ENCODE peak calls at places on chromosomes 4 and X, in seven cellular contexts. One of them, this sample, is unnamed.

GRCh38 chrX:116417214-116417613 is 19.2 kb upstream of the SLC6A14 start:
- DNase-seq in activated CD4-positive, alpha-beta memory T cell treated with anti-CD3 and anti-CD28 coated beads for 36 hours: no peak
- DNase-seq in fibroblast of the aortic adventitia: no peak
- DNase-seq in activated T-cell treated with anti-CD3 and anti-CD28 coated beads, Interleukin-2, amount 50 U/mL, for 24 hours: no peak
- DNase-seq in HS-27A: no peak
- DNase-seq in stimulated activated CD8-positive, alpha-beta memory T cell treated with anti-CD3 and anti-CD28 coated beads, Interleukin-4, amount 100 ng/mL, for 4 hours: no peak
- DNase-seq in RPMI7951: no peak
- DNase-seq in this sample: no peak

GRCh38 chr4:156594619-156595018 is 377.0 kb downstream of the PDGFC start:
- DNase-seq in activated T-cell treated with anti-CD3 and anti-CD28 coated beads, Interleukin-2, amount 50 U/mL, for 24 hours: no peak
- DNase-seq in HS-27A: no peak
- DNase-seq in activated CD4-positive, alpha-beta memory T cell treated with anti-CD3 and anti-CD28 coated beads for 36 hours: no peak
- DNase-seq in fibroblast of the aortic adventitia: peak
- DNase-seq in RPMI7951: no peak
- DNase-seq in stimulated activated CD8-positive, alpha-beta memory T cell treated with anti-CD3 and anti-CD28 coated beads, Interleukin-4, amount 100 ng/mL, for 4 hours: no peak
- DNase-seq in this sample: no peak

GRCh38 chr4:32485976-32486375 is 1765.8 kb downstream of the PCDH7 start:
- DNase-seq in activated T-cell treated with anti-CD3 and anti-CD28 coated beads, Interleukin-2, amount 50 U/mL, for 24 hours: no peak
- DNase-seq in stimulated activated CD8-positive, alpha-beta memory T cell treated with anti-CD3 and anti-CD28 coated beads, Interleukin-4, amount 100 ng/mL, for 4 hours: no peak
- DNase-seq in RPMI7951: no peak
- DNase-seq in HS-27A: no peak
- DNase-seq in fibroblast of the aortic adventitia: no peak
- DNase-seq in activated CD4-positive, alpha-beta memory T cell treated with anti-CD3 and anti-CD28 coated beads for 36 hours: no peak
- DNase-seq in this sample: no peak

GRCh38 chr4:176654565-176655216 is 138.0 kb downstream of the VEGFC start:
- DNase-seq in fibroblast of the aortic adventitia: no peak
- DNase-seq in activated CD4-positive, alpha-beta memory T cell treated with anti-CD3 and anti-CD28 coated beads for 36 hours: no peak
- DNase-seq in RPMI7951: no peak
- DNase-seq in stimulated activated CD8-positive, alpha-beta memory T cell treated with anti-CD3 and anti-CD28 coated beads, Interleukin-4, amount 100 ng/mL, for 4 hours: no peak
- DNase-seq in HS-27A: no peak
- DNase-seq in activated T-cell treated with anti-CD3 and anti-CD28 coated beads, Interleukin-2, amount 50 U/mL, for 24 hours: no peak
- DNase-seq in this sample: no peak

GRCh38 chr4:688695-689497 is at the start of gene SLC49A3:
- DNase-seq in activated CD4-positive, alpha-beta memory T cell treated with anti-CD3 and anti-CD28 coated beads for 36 hours: no peak
- DNase-seq in activated T-cell treated with anti-CD3 and anti-CD28 coated beads, Interleukin-2, amount 50 U/mL, for 24 hours: no peak
- DNase-seq in RPMI7951: no peak
- DNase-seq in fibroblast of the aortic adventitia: no peak
- DNase-seq in stimulated activated CD8-positive, alpha-beta memory T cell treated with anti-CD3 and anti-CD28 coated beads, Interleukin-4, amount 100 ng/mL, for 4 hours: no peak
- DNase-seq in HS-27A: no peak
- DNase-seq in this sample: peak

GRCh38 chrX:49187028-49187394 is 838 bp upstream of the PRICKLE3 start:
- DNase-seq in fibroblast of the aortic adventitia: no peak
- DNase-seq in RPMI7951: no peak
- DNase-seq in HS-27A: no peak
- DNase-seq in stimulated activated CD8-positive, alpha-beta memory T cell treated with anti-CD3 and anti-CD28 coated beads, Interleukin-4, amount 100 ng/mL, for 4 hours: no peak
- DNase-seq in activated T-cell treated with anti-CD3 and anti-CD28 coated beads, Interleukin-2, amount 50 U/mL, for 24 hours: no peak
- DNase-seq in activated CD4-positive, alpha-beta memory T cell treated with anti-CD3 and anti-CD28 coated beads for 36 hours: no peak
- DNase-seq in this sample: no peak

GRCh38 chrX:150869450-150869849 is 29.0 kb downstream of the CD99L2 start:
- DNase-seq in stimulated activated CD8-positive, alpha-beta memory T cell treated with anti-CD3 and anti-CD28 coated beads, Interleukin-4, amount 100 ng/mL, for 4 hours: no peak
- DNase-seq in fibroblast of the aortic adventitia: no peak
- DNase-seq in HS-27A: no peak
- DNase-seq in RPMI7951: no peak
- DNase-seq in activated T-cell treated with anti-CD3 and anti-CD28 coated beads, Interleukin-2, amount 50 U/mL, for 24 hours: no peak
- DNase-seq in activated CD4-positive, alpha-beta memory T cell treated with anti-CD3 and anti-CD28 coated beads for 36 hours: no peak
- DNase-seq in this sample: peak

GRCh38 chr4:14837860-14838259 is 164.4 kb upstream of the CPEB2 start:
- DNase-seq in stimulated activated CD8-positive, alpha-beta memory T cell treated with anti-CD3 and anti-CD28 coated beads, Interleukin-4, amount 100 ng/mL, for 4 hours: no peak
- DNase-seq in HS-27A: no peak
- DNase-seq in activated CD4-positive, alpha-beta memory T cell treated with anti-CD3 and anti-CD28 coated beads for 36 hours: no peak
- DNase-seq in fibroblast of the aortic adventitia: no peak
- DNase-seq in activated T-cell treated with anti-CD3 and anti-CD28 coated beads, Interleukin-2, amount 50 U/mL, for 24 hours: no peak
- DNase-seq in RPMI7951: no peak
- DNase-seq in this sample: peak

GRCh38 chr4:38717604-38718003 is 53.6 kb downstream of the KLF3 start:
- DNase-seq in HS-27A: no peak
- DNase-seq in fibroblast of the aortic adventitia: peak
- DNase-seq in stimulated activated CD8-positive, alpha-beta memory T cell treated with anti-CD3 and anti-CD28 coated beads, Interleukin-4, amount 100 ng/mL, for 4 hours: no peak
- DNase-seq in RPMI7951: no peak
- DNase-seq in activated CD4-positive, alpha-beta memory T cell treated with anti-CD3 and anti-CD28 coated beads for 36 hours: no peak
- DNase-seq in activated T-cell treated with anti-CD3 and anti-CD28 coated beads, Interleukin-2, amount 50 U/mL, for 24 hours: no peak
- DNase-seq in this sample: peak

GRCh38 chr4:73378887-73379286 is 25.2 kb upstream of the ALB start:
- DNase-seq in RPMI7951: no peak
- DNase-seq in activated CD4-positive, alpha-beta memory T cell treated with anti-CD3 and anti-CD28 coated beads for 36 hours: no peak
- DNase-seq in stimulated activated CD8-positive, alpha-beta memory T cell treated with anti-CD3 and anti-CD28 coated beads, Interleukin-4, amount 100 ng/mL, for 4 hours: no peak
- DNase-seq in fibroblast of the aortic adventitia: no peak
- DNase-seq in HS-27A: no peak
- DNase-seq in activated T-cell treated with anti-CD3 and anti-CD28 coated beads, Interleukin-2, amount 50 U/mL, for 24 hours: no peak
- DNase-seq in this sample: no peak

GRCh38 chr4:65645185-65645584 is 25.1 kb downstream of the EPHA5 start:
- DNase-seq in RPMI7951: no peak
- DNase-seq in fibroblast of the aortic adventitia: peak
- DNase-seq in stimulated activated CD8-positive, alpha-beta memory T cell treated with anti-CD3 and anti-CD28 coated beads, Interleukin-4, amount 100 ng/mL, for 4 hours: no peak
- DNase-seq in activated T-cell treated with anti-CD3 and anti-CD28 coated beads, Interleukin-2, amount 50 U/mL, for 24 hours: no peak
- DNase-seq in HS-27A: peak
- DNase-seq in activated CD4-positive, alpha-beta memory T cell treated with anti-CD3 and anti-CD28 coated beads for 36 hours: no peak
- DNase-seq in this sample: no peak

GRCh38 chrX:9117851-9118250 is 83.9 kb upstream of the FAM9B start:
- DNase-seq in activated T-cell treated with anti-CD3 and anti-CD28 coated beads, Interleukin-2, amount 50 U/mL, for 24 hours: no peak
- DNase-seq in HS-27A: no peak
- DNase-seq in RPMI7951: no peak
- DNase-seq in stimulated activated CD8-positive, alpha-beta memory T cell treated with anti-CD3 and anti-CD28 coated beads, Interleukin-4, amount 100 ng/mL, for 4 hours: no peak
- DNase-seq in activated CD4-positive, alpha-beta memory T cell treated with anti-CD3 and anti-CD28 coated beads for 36 hours: no peak
- DNase-seq in fibroblast of the aortic adventitia: no peak
- DNase-seq in this sample: peak

GRCh38 chrX:108312011-108312410 is 126.2 kb downstream of the COL4A6 start:
- DNase-seq in RPMI7951: no peak
- DNase-seq in activated T-cell treated with anti-CD3 and anti-CD28 coated beads, Interleukin-2, amount 50 U/mL, for 24 hours: no peak
- DNase-seq in fibroblast of the aortic adventitia: peak
- DNase-seq in activated CD4-positive, alpha-beta memory T cell treated with anti-CD3 and anti-CD28 coated beads for 36 hours: no peak
- DNase-seq in HS-27A: no peak
- DNase-seq in stimulated activated CD8-positive, alpha-beta memory T cell treated with anti-CD3 and anti-CD28 coated beads, Interleukin-4, amount 100 ng/mL, for 4 hours: no peak
- DNase-seq in this sample: peak

GRCh38 chr4:37873383-37873782 is 17.5 kb upstream of the TBC1D1 start:
- DNase-seq in HS-27A: no peak
- DNase-seq in activated CD4-positive, alpha-beta memory T cell treated with anti-CD3 and anti-CD28 coated beads for 36 hours: no peak
- DNase-seq in fibroblast of the aortic adventitia: peak
- DNase-seq in activated T-cell treated with anti-CD3 and anti-CD28 coated beads, Interleukin-2, amount 50 U/mL, for 24 hours: no peak
- DNase-seq in RPMI7951: peak
- DNase-seq in stimulated activated CD8-positive, alpha-beta memory T cell treated with anti-CD3 and anti-CD28 coated beads, Interleukin-4, amount 100 ng/mL, for 4 hours: no peak
- DNase-seq in this sample: peak

This sample was measured in GM23248.